ENCODE peak calls at places on chromosomes 2 and 18, in five cellular contexts. K, U, B, H and P are unnamed samples. For H3K9me3, the result is how much of the 10 kb centered on the place peaks cover.

GRCh38 chr2:39772086-39772811 is 6.8 kb downstream of the THUMPD2 start:
- DNase-seq in U (no peak), B (no peak), H (no peak), K (no peak), P (no peak)

GRCh38 chr18:4455113-4455811 is at the start of gene DLGAP1:
- DNase-seq in U (peak), H (no peak), B (peak), K (peak), P (peak)

GRCh38 chr2:106805716-106806115 is 80.3 kb downstream of the ST6GAL2 start:
- DNase-seq in H (no peak), B (no peak), K (no peak), U (no peak), P (no peak)

GRCh38 chr2:236826727-236827126 is 257.1 kb downstream of the ACKR3 start:
- DNase-seq in K (no peak), U (no peak), B (no peak), H (no peak), P (no peak)

GRCh38 chr2:39492095-39492590 is 55.1 kb upstream of the MAP4K3 start:
- DNase-seq in K (no peak), U (no peak), H (peak), B (no peak), P (no peak)

GRCh38 chr2:85783796-85784195 is 30.0 kb downstream of the ATOH8 start:
- DNase-seq in U (no peak), H (no peak), B (peak), K (peak), P (no peak)

GRCh38 chr2:70570041-70570661 is 16.5 kb upstream of the TGFA start:
- DNase-seq in K (no peak), H (peak), B (no peak), U (no peak), P (no peak)

GRCh38 chr2:224958873-224959272 is 83.4 kb downstream of the DOCK10 start:
- DNase-seq in U (no peak), K (no peak), H (no peak), B (no peak), P (no peak)

GRCh38 chr2:222305510-222306392 is 7.0 kb upstream of the PAX3 start:
- DNase-seq in B (no peak), U (no peak), K (no peak), H (peak), P (no peak)

GRCh38 chr18:12744103-12744502 is 41.3 kb downstream of the PSMG2 start:
- DNase-seq in B (no peak), U (no peak), K (no peak), H (peak), P (no peak)

GRCh38 chr2:28765316-28765715 is 13.7 kb downstream of the PPP1CB start:
- DNase-seq in K (no peak), U (no peak), H (no peak), B (no peak), P (no peak)

GRCh38 chr18:64165906-64166305 is 17.0 kb upstream of the LINC00305 start:
- DNase-seq in H (no peak), B (no peak), U (no peak), K (no peak), P (no peak)

GRCh38 chr2:46704593-46704992 is 211.0 kb downstream of the MCFD2 start:
- DNase-seq in K (no peak), H (no peak), U (no peak), B (no peak), P (no peak)
- H3K9me3 ChIP-seq in K (under half), H (under half), U (under half), B (under half), P (under half)

GRCh38 chr18:69945220-69946114 is 2.2 kb downstream of the CD226 start:
- DNase-seq in U (no peak), B (no peak), K (no peak), H (no peak), P (no peak)

GRCh38 chr18:69946608-69947155 is 991 bp downstream of the CD226 start:
- DNase-seq in K (no peak), U (no peak), B (no peak), H (no peak), P (no peak)

GRCh38 chr18:69949538-69949936 is 1.9 kb upstream of the CD226 start:
- DNase-seq in K (no peak), H (no peak), B (no peak), U (no peak), P (no peak)

GRCh38 chr18:69948919-69949537 is 1.4 kb upstream of the CD226 start:
- DNase-seq in U (peak), B (peak), H (no peak), K (peak), P (no peak)

DNA sequence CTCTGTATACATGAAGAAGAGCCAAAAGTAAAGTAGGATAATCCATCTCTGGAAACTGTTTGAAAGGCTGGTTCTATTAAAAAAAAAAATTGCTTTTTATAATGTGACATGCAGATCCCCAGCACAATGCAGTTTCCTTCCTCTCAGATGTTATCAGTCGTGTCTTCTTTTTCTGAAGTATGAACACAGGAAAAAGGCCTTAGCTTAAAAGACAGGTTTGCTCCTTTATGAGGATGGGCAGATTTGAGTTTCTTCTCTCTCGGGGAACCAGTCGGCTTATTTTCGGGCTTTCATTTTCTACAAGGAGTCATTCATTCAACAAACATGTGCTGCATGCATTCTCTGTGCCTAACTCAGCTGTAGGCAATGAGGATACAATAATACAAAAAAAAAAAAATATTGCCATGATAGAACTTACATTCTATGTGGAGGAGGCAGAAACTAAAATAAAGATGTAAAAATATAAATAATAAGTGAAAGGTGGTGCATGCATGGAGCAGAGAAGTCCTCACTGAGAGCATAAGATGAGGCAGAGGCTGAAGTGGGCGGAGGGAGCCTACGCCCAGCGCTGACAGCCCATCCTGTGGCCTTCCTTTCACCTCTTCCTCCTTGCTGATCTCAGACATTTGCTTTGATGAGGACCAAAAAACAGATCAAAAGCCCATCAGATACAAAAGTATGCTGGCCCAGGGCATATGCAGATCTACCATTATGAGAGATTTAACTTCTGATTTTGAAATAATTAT is at the start of gene CD226:
- DNase-seq in H (no peak), B (no peak), U (no peak), K (no peak), P (no peak)
- H3K4me3 ChIP-seq in H (no peak), B (no peak), U (no peak), K (no peak), P (no peak)

GRCh38 chr2:127351603-127352002 is 36.2 kb downstream of the MAP3K2 start:
- DNase-seq in B (no peak), K (no peak), U (no peak), H (no peak), P (no peak)

GRCh38 chr2:127343277-127343676 is 44.5 kb downstream of the MAP3K2 start:
- DNase-seq in H (no peak), K (no peak), B (no peak), U (no peak), P (no peak)

GRCh38 chr2:127348421-127349000 is 39.3 kb downstream of the MAP3K2 start:
- DNase-seq in H (no peak), B (no peak), U (no peak), K (no peak), P (no peak)

GRCh38 chr2:127347000-127347399 is 40.8 kb downstream of the MAP3K2 start:
- DNase-seq in H (no peak), U (no peak), K (no peak), B (no peak), P (no peak)

DNA sequence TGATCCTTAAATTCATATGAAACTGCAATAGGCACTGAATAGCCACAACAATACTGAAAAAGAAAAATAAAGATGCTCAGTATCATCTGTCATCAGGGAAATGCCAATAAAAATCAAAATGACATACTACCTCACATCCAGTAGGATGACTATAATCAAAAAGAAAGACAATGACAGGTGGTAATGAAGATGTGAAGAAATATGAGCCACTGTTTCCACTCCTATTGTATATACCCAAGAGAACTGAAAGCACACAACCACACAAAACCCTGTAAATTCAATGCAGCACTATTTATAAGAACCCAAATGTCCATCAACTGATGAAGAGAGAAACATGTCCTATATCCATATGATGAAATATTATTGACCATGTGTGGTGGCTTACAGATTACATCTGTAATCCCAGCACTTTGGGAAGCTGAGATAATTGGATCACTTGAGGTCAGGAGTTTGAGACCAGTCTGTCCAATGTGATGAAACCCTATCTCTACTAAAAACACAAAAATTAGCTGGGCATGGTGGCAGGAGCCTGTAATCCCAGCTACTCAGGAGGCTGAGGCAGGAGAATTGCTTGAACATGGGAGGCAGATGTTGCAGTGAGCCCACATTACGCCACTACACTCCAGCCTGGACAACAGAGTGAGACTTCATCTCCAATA is 39.9 kb downstream of the MAP3K2 start:
- DNase-seq in B (no peak), H (no peak), U (no peak), K (no peak), P (no peak)
- H3K9me3 ChIP-seq in B (under half), H (under half), U (under half), K (under half), P (under half)

GRCh38 chr18:79963658-79964329 is 649 bp upstream of the HSBP1L1 start:
- DNase-seq in B (no peak), K (no peak), H (no peak), U (no peak), P (no peak)
- H3K4me3 ChIP-seq in B (peak), K (no peak), H (peak), U (peak), P (peak)

GRCh38 chr18:14916851-14917250 is 168.9 kb downstream of the ANKRD30B start:
- DNase-seq in K (no peak), B (no peak), H (no peak), U (no peak), P (no peak)

GRCh38 chr18:14914771-14915170 is 166.8 kb downstream of the ANKRD30B start:
- DNase-seq in U (no peak), H (no peak), B (no peak), K (no peak), P (no peak)

GRCh38 chr18:14914126-14914525 is 166.2 kb downstream of the ANKRD30B start:
- DNase-seq in B (no peak), U (no peak), H (no peak), K (no peak), P (no peak)

GRCh38 chr18:14916181-14916580 is 168.2 kb downstream of the ANKRD30B start:
- DNase-seq in B (no peak), H (no peak), K (no peak), U (no peak), P (no peak)

DNA sequence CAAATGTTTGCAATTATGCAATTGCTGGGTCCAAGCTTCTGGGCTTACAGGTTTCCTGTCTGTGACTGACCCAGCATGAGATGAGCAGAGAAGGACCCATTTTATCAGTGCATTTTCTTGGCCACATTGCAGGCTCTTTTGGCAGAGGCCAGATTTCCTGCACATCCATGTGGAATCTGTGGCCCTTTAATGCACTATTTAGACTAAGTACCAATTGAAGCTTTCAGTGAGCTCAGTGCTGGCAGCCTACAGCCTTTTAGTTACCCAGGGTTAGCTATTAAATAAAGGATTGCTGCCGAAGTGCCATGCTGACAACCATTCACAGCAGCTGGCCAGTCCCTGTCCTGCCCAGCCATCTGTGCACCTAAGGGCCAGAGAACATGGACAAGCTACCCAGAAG is 165.0 kb downstream of the ANKRD30B start:
- DNase-seq in B (no peak), K (no peak), U (no peak), H (no peak), P (no peak)
- H3K9me3 ChIP-seq in B (under half), K (under half), U (under half), H (under half), P (under half)

GRCh38 chr2:203650860-203651613 is 55.4 kb upstream of the CD28 start:
- DNase-seq in B (peak), K (no peak), U (peak), H (peak), P (no peak)
- H3K4me3 ChIP-seq in B (no peak), K (no peak), U (no peak), H (no peak), P (no peak)

GRCh38 chr2:118632921-118633320 is 214.5 kb downstream of the EN1 start:
- DNase-seq in B (no peak), K (no peak), H (no peak), U (no peak), P (no peak)

GRCh38 chr2:118634876-118635275 is 212.6 kb downstream of the EN1 start:
- DNase-seq in H (no peak), K (no peak), B (no peak), U (no peak), P (no peak)

GRCh38 chr2:118638453-118638852 is 209.0 kb downstream of the EN1 start:
- DNase-seq in H (no peak), U (no peak), K (no peak), B (no peak), P (no peak)

GRCh38 chr2:118633371-118633770 is 214.1 kb downstream of the EN1 start:
- DNase-seq in B (no peak), K (no peak), H (no peak), U (no peak), P (no peak)

GRCh38 chr2:118635891-118636290 is 211.6 kb downstream of the EN1 start:
- DNase-seq in U (no peak), K (no peak), H (no peak), B (no peak), P (no peak)
- H3K9me3 ChIP-seq in U (under half), K (under half), H (under half), B (under half), P (under half)

DNA sequence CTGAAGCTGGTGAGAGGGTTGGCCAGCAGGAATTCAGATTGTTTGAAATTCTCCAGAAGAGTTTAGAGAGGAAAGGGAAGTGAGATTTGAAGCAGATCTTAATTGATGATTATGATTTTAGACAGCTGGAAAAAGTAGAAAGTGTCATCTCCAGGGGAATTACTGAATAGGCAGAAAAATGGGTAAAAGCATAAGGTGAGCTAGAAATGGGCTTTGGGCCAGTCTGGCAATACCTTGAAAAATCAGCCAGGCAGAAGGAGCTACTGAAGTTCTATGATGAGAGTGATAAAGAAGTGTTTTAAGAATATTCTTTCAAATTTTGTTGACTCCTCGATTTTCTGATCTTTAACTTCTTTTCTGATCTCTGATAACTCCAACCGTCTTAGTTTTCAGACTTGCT is 172.9 kb upstream of the CCDC150 start:
- DNase-seq in K (no peak), U (no peak), H (no peak), B (no peak), P (no peak)
- H3K4me3 ChIP-seq in K (no peak), U (no peak), H (no peak), B (no peak), P (no peak)

DNA sequence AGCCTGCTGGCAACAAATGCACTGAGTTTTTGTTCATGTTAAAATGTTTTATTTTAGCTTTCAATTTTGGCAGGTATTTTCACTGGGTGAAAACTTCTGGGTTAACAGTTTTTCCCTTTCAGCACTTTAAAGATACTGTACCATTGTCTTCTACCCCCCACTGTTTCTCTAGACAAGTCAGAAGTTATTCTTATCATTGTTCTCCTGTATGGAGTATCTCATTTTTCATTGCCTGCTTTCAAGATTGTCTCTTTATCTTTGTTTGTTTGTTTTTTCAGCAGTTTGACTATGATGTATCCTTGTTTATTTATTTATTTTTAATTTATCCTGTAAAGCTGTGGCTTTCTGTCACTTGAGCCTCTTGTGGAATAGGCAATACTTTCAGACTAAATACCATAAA is 277.0 kb downstream of the ICOS start:
- DNase-seq in H (no peak), U (no peak), B (no peak), K (no peak), P (no peak)
- H3K9me3 ChIP-seq in H (under half), U (under half), B (under half), K (under half), P (under half)

DNA sequence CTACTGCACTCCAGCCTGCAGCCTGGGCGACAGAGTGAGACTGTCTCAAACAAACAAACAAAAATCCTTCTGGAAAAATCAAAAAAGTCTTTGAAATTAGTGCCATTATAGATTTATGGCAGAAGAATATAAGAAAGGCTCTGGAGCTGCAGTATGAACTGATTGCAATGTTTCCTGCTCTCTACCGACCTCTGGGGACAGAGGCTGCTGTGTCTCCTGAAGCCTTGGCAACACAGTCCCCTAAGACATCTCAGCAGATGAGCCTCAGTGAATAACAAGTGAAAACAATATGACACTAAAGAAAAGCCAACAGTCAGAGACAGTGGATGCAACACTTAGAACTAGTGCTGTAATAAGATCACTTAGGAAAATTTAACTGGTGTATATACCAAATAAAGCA is 494.9 kb upstream of the LRATD1 start:
- DNase-seq in U (no peak), K (no peak), B (no peak), H (peak), P (no peak)
- H3K4me3 ChIP-seq in U (no peak), K (no peak), B (no peak), H (no peak), P (no peak)